ENCODE peak calls at places on chromosomes 5 and 9, in ten cellular contexts. One of them, this sample, is unnamed.

GRCh38 chr9:70315389-70315788 is 56.6 kb downstream of the SMC5 start:
- DNase-seq in NCI-H1092: no peak
- DNase-seq in kidney tubule cell: peak
- DNase-seq in EL: peak
- DNase-seq in CD8-positive, alpha-beta T cell: no peak
- DNase-seq in iris pigment epithelial cell: peak
- DNase-seq in mucosa of gallbladder: no peak
- DNase-seq in C1 segment of cervical spinal cord: no peak
- DNase-seq in NCI-H2171 treated with DMSO at 0.1 percent for 48 hours: no peak
- DNase-seq in pons: no peak
- DNase-seq in this sample: no peak

GRCh38 chr9:131258698-131259431 is 17.4 kb downstream of the FAM78A start:
- DNase-seq in NCI-H1092: no peak
- DNase-seq in kidney tubule cell: no peak
- DNase-seq in EL: no peak
- DNase-seq in CD8-positive, alpha-beta T cell: no peak
- DNase-seq in iris pigment epithelial cell: no peak
- DNase-seq in mucosa of gallbladder: no peak
- DNase-seq in C1 segment of cervical spinal cord: no peak
- DNase-seq in NCI-H2171 treated with DMSO at 0.1 percent for 48 hours: no peak
- DNase-seq in pons: no peak
- DNase-seq in this sample: no peak

GRCh38 chr5:169299146-169299545 is 1.8 kb downstream of the SLIT3 start:
- DNase-seq in NCI-H1092: no peak
- DNase-seq in kidney tubule cell: no peak
- DNase-seq in EL: no peak
- DNase-seq in CD8-positive, alpha-beta T cell: no peak
- DNase-seq in iris pigment epithelial cell: no peak
- DNase-seq in mucosa of gallbladder: no peak
- DNase-seq in C1 segment of cervical spinal cord: no peak
- DNase-seq in NCI-H2171 treated with DMSO at 0.1 percent for 48 hours: no peak
- DNase-seq in pons: no peak
- DNase-seq in this sample: no peak

GRCh38 chr5:1352231-1352825 is 7.4 kb upstream of the CLPTM1L start:
- DNase-seq in NCI-H1092: no peak
- DNase-seq in kidney tubule cell: no peak
- DNase-seq in EL: no peak
- DNase-seq in CD8-positive, alpha-beta T cell: no peak
- DNase-seq in iris pigment epithelial cell: no peak
- DNase-seq in mucosa of gallbladder: no peak
- DNase-seq in C1 segment of cervical spinal cord: no peak
- DNase-seq in NCI-H2171 treated with DMSO at 0.1 percent for 48 hours: no peak
- DNase-seq in pons: no peak
- DNase-seq in this sample: no peak

GRCh38 chr9:133344979-133345378 is 3.0 kb downstream of the MED22 start:
- DNase-seq in NCI-H1092: no peak
- DNase-seq in kidney tubule cell: no peak
- DNase-seq in EL: no peak
- DNase-seq in CD8-positive, alpha-beta T cell: no peak
- DNase-seq in iris pigment epithelial cell: no peak
- DNase-seq in mucosa of gallbladder: no peak
- DNase-seq in C1 segment of cervical spinal cord: no peak
- DNase-seq in NCI-H2171 treated with DMSO at 0.1 percent for 48 hours: no peak
- DNase-seq in pons: no peak
- DNase-seq in this sample: no peak

GRCh38 chr5:141513021-141513626 is 24.2 kb downstream of the PCDHGC5 start:
- DNase-seq in NCI-H1092: no peak
- DNase-seq in kidney tubule cell: peak
- DNase-seq in EL: peak
- DNase-seq in CD8-positive, alpha-beta T cell: peak
- DNase-seq in iris pigment epithelial cell: peak
- DNase-seq in mucosa of gallbladder: no peak
- DNase-seq in C1 segment of cervical spinal cord: no peak
- DNase-seq in NCI-H2171 treated with DMSO at 0.1 percent for 48 hours: peak
- DNase-seq in pons: no peak
- DNase-seq in this sample: no peak

GRCh38 chr5:149439899-149440655 is 61.0 kb upstream of the IL17B start:
- DNase-seq in NCI-H1092: no peak
- DNase-seq in kidney tubule cell: peak
- DNase-seq in EL: no peak
- DNase-seq in CD8-positive, alpha-beta T cell: no peak
- DNase-seq in iris pigment epithelial cell: no peak
- DNase-seq in mucosa of gallbladder: peak
- DNase-seq in C1 segment of cervical spinal cord: no peak
- DNase-seq in NCI-H2171 treated with DMSO at 0.1 percent for 48 hours: peak
- DNase-seq in pons: no peak
- DNase-seq in this sample: no peak

GRCh38 chr5:151523335-151523734 is 67.8 kb downstream of the FAT2 start:
- DNase-seq in NCI-H1092: no peak
- DNase-seq in kidney tubule cell: peak
- DNase-seq in EL: peak
- DNase-seq in CD8-positive, alpha-beta T cell: no peak
- DNase-seq in iris pigment epithelial cell: peak
- DNase-seq in mucosa of gallbladder: no peak
- DNase-seq in C1 segment of cervical spinal cord: no peak
- DNase-seq in NCI-H2171 treated with DMSO at 0.1 percent for 48 hours: peak
- DNase-seq in pons: peak
- DNase-seq in this sample: peak

GRCh38 chr5:98977723-98978122 is 48.9 kb upstream of the CHD1 start:
- DNase-seq in NCI-H1092: no peak
- DNase-seq in kidney tubule cell: no peak
- DNase-seq in EL: no peak
- DNase-seq in CD8-positive, alpha-beta T cell: no peak
- DNase-seq in iris pigment epithelial cell: no peak
- DNase-seq in mucosa of gallbladder: peak
- DNase-seq in C1 segment of cervical spinal cord: no peak
- DNase-seq in NCI-H2171 treated with DMSO at 0.1 percent for 48 hours: no peak
- DNase-seq in pons: no peak
- DNase-seq in this sample: no peak

GRCh38 chr5:28580616-28581015 is 1542.2 kb upstream of the CDH9 start:
- DNase-seq in NCI-H1092: no peak
- DNase-seq in kidney tubule cell: peak
- DNase-seq in EL: no peak
- DNase-seq in CD8-positive, alpha-beta T cell: no peak
- DNase-seq in iris pigment epithelial cell: peak
- DNase-seq in mucosa of gallbladder: no peak
- DNase-seq in C1 segment of cervical spinal cord: no peak
- DNase-seq in NCI-H2171 treated with DMSO at 0.1 percent for 48 hours: no peak
- DNase-seq in pons: no peak
- DNase-seq in this sample: no peak

GRCh38 chr5:135913713-135914626 is 18.3 kb upstream of the IL9 start:
- DNase-seq in NCI-H1092: no peak
- DNase-seq in kidney tubule cell: no peak
- DNase-seq in EL: no peak
- DNase-seq in CD8-positive, alpha-beta T cell: no peak
- DNase-seq in iris pigment epithelial cell: no peak
- DNase-seq in mucosa of gallbladder: no peak
- DNase-seq in C1 segment of cervical spinal cord: no peak
- DNase-seq in NCI-H2171 treated with DMSO at 0.1 percent for 48 hours: no peak
- DNase-seq in pons: no peak
- DNase-seq in this sample: no peak

GRCh38 chr9:136852664-136853595 is 784 bp downstream of the MAMDC4 start:
- DNase-seq in NCI-H1092: no peak
- DNase-seq in kidney tubule cell: no peak
- DNase-seq in EL: no peak
- DNase-seq in CD8-positive, alpha-beta T cell: no peak
- DNase-seq in iris pigment epithelial cell: no peak
- DNase-seq in mucosa of gallbladder: no peak
- DNase-seq in C1 segment of cervical spinal cord: no peak
- DNase-seq in NCI-H2171 treated with DMSO at 0.1 percent for 48 hours: no peak
- DNase-seq in pons: no peak
- DNase-seq in this sample: no peak

GRCh38 chr5:178115835-178116405 is 2.6 kb downstream of the N4BP3 start:
- DNase-seq in NCI-H1092: no peak
- DNase-seq in kidney tubule cell: no peak
- DNase-seq in EL: no peak
- DNase-seq in CD8-positive, alpha-beta T cell: no peak
- DNase-seq in iris pigment epithelial cell: no peak
- DNase-seq in mucosa of gallbladder: no peak
- DNase-seq in C1 segment of cervical spinal cord: no peak
- DNase-seq in NCI-H2171 treated with DMSO at 0.1 percent for 48 hours: no peak
- DNase-seq in pons: no peak
- DNase-seq in this sample: no peak

GRCh38 chr5:116622375-116623075 is 47.9 kb upstream of the SEMA6A start:
- DNase-seq in NCI-H1092: no peak
- DNase-seq in kidney tubule cell: no peak
- DNase-seq in EL: no peak
- DNase-seq in CD8-positive, alpha-beta T cell: no peak
- DNase-seq in iris pigment epithelial cell: no peak
- DNase-seq in mucosa of gallbladder: no peak
- DNase-seq in C1 segment of cervical spinal cord: no peak
- DNase-seq in NCI-H2171 treated with DMSO at 0.1 percent for 48 hours: no peak
- DNase-seq in pons: peak
- DNase-seq in this sample: peak